ENCODE peak calls at places on chromosome 3, in seven cellular contexts. M is DND-41; C is CD8-positive, alpha-beta T cell; S is HepG2; V is body of pancreas; F is A549; D is aorta. G is an unnamed sample.

GRCh38 chr3:159923961-159924360 is 64.7 kb upstream of the IL12A start:
- ATAC-seq in F (no peak), M (no peak), V (no peak), C (no peak), S (no peak), D (no peak), G (no peak)

GRCh38 chr3:39133822-39134221 is 19.6 kb downstream of the CSRNP1 start:
- ATAC-seq in C (no peak), S (no peak), F (no peak), V (no peak), M (no peak), D (no peak), G (no peak)

GRCh38 chr3:62101488-62101887 is 271.9 kb downstream of the FEZF2 start:
- ATAC-seq in C (no peak), F (no peak), D (peak; percentile 60), S (no peak), M (no peak), V (no peak), G (peak; percentile 52)

GRCh38 chr3:78839710-78840109 is 928.1 kb downstream of the ROBO1 start:
- ATAC-seq in F (no peak), C (no peak), M (no peak), V (no peak), S (no peak), D (no peak), G (no peak)

GRCh38 chr3:69252631-69253030 is 130.2 kb upstream of the LMOD3 start:
- ATAC-seq in C (no peak), M (no peak), S (no peak), F (no peak), D (no peak), V (no peak), G (no peak)

GRCh38 chr3:2872884-2873283 is 237.3 kb downstream of the IL5RA start:
- ATAC-seq in M (no peak), F (no peak), S (no peak), C (no peak), D (peak; percentile 86), V (no peak), G (peak; percentile 86)

GRCh38 chr3:81492048-81492447 is 269.4 kb downstream of the GBE1 start:
- ATAC-seq in S (no peak), F (no peak), V (no peak), D (peak; percentile 74), C (no peak), M (no peak), G (peak; percentile 90)

GRCh38 chr3:134057006-134057832 is 27.5 kb upstream of the SLCO2A1 start:
- ATAC-seq in S (no peak), M (no peak), D (no peak), F (peak; percentile 24), C (no peak), V (peak; percentile 10), G (no peak)

GRCh38 chr3:18194431-18194830 is 230.7 kb downstream of the SATB1 start:
- ATAC-seq in S (no peak), C (no peak), D (no peak), M (no peak), F (no peak), V (no peak), G (no peak)

GRCh38 chr3:11120091-11120845 is 34.0 kb upstream of the HRH1 start:
- ATAC-seq in D (peak; percentile 70), C (no peak), M (peak; percentile 40), V (no peak), S (no peak), F (no peak), G (peak; percentile 34)

GRCh38 chr3:124814620-124815421 is 72.3 kb downstream of the ITGB5 start:
- ATAC-seq in M (no peak), C (no peak), S (peak; percentile 60), V (peak; percentile 72), F (no peak), D (no peak), G (no peak)

GRCh38 chr3:152313430-152313829 is 44.7 kb downstream of the MBNL1 start:
- ATAC-seq in C (no peak), V (no peak), F (no peak), D (no peak), M (no peak), S (no peak), G (no peak)

GRCh38 chr3:149007567-149008257 is 16.4 kb downstream of the GYG1 start:
- ATAC-seq in D (no peak), S (no peak), M (no peak), V (no peak), F (no peak), C (no peak), G (no peak)

GRCh38 chr3:123778991-123779622 is 105.0 kb downstream of the MYLK start:
- ATAC-seq in M (no peak), V (peak; percentile 68), F (no peak), S (no peak), D (peak; percentile 82), C (no peak), G (peak; percentile 86)

GRCh38 chr3:189714991-189715961 is 84.1 kb downstream of the TP63 start:
- ATAC-seq in C (no peak), D (no peak), F (no peak), M (no peak), V (no peak), S (no peak), G (no peak)

GRCh38 chr3:169227911-169228310 is 435.6 kb downstream of the MECOM start:
- ATAC-seq in V (no peak), S (no peak), M (peak; percentile 62), C (no peak), F (no peak), D (peak; percentile 51), G (no peak)

GRCh38 chr3:113607219-113607596 is 74.9 kb downstream of the SIDT1 start:
- ATAC-seq in C (no peak), D (no peak), F (no peak), M (peak; percentile 21), V (no peak), S (peak; percentile 47), G (no peak)

GRCh38 chr3:120102674-120103073 is 8.4 kb upstream of the GSK3B start:
- ATAC-seq in M (no peak), D (no peak), V (peak; percentile 95), F (no peak), S (no peak), C (no peak), G (no peak)

GRCh38 chr3:148682997-148683396 is 14.7 kb upstream of the AGTR1 start:
- ATAC-seq in C (no peak), F (no peak), M (no peak), V (peak; percentile 60), S (no peak), D (no peak), G (no peak)

GRCh38 chr3:155604967-155605366 is 139.9 kb downstream of the PLCH1 start:
- ATAC-seq in F (no peak), M (no peak), D (no peak), V (no peak), S (no peak), C (no peak), G (no peak)

GRCh38 chr3:14410501-14411165 is 8.2 kb downstream of the SLC6A6 start:
- ATAC-seq in V (no peak), S (no peak), M (peak; percentile 31), C (no peak), D (peak; percentile 57), F (peak; percentile 82), G (peak; percentile 67)

GRCh38 chr3:172142074-172143059 is 103.0 kb downstream of the FNDC3B start:
- ATAC-seq in D (no peak), F (peak; percentile 41), C (no peak), V (no peak), M (no peak), S (no peak), G (no peak)

GRCh38 chr3:65597225-65597951 is 441.3 kb downstream of the MAGI1 start:
- ATAC-seq in V (peak; percentile 88), D (peak; percentile 52), M (no peak), S (no peak), C (no peak), F (no peak), G (no peak)

DNA sequence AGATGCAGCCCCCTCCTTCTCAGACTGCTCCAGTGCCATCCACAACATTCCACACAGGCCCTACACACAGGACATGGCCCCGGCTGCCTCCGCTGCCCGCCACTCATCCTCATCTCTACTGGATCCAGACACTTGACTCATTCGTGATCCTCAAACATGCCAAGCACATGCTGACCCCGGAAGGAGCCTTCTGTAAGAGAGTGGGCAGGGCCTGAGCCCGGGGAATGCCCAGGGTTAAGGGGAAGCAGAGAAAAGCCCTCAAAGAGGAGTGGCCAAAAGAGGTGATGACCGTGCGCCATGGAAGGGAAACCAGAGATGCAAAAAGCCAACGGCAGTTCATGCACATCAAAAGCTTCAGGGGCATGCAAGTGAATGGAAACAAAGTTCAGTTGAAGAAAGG is 46.1 kb downstream of the RFTN1 start:
- ATAC-seq in D (no peak), M (no peak), S (no peak), V (no peak), C (peak; percentile 66), F (no peak), G (no peak)
- H3K4me1 ChIP-seq in D (peaks cover 13% of the 10 kb centered on the region), M (no peaks in the 10 kb centered on the region), S (no peaks in the 10 kb centered on the region), V (no peaks in the 10 kb centered on the region), C (peaks cover 42% of the 10 kb centered on the region), F (no peaks in the 10 kb centered on the region), G (peaks cover 9% of the 10 kb centered on the region)

GRCh38 chr3:73433681-73434080 is 191.1 kb downstream of the PDZRN3 start:
- ATAC-seq in S (no peak), D (no peak), V (no peak), M (no peak), F (no peak), C (no peak), G (no peak)
- H3K4me1 ChIP-seq in S (no peaks in the 10 kb centered on the region), D (peaks cover 2% of the 10 kb centered on the region), V (peaks cover 4% of the 10 kb centered on the region), M (no peaks in the 10 kb centered on the region), F (no peaks in the 10 kb centered on the region), C (no peaks in the 10 kb centered on the region), G (peaks cover 89% of the 10 kb centered on the region)

DNA sequence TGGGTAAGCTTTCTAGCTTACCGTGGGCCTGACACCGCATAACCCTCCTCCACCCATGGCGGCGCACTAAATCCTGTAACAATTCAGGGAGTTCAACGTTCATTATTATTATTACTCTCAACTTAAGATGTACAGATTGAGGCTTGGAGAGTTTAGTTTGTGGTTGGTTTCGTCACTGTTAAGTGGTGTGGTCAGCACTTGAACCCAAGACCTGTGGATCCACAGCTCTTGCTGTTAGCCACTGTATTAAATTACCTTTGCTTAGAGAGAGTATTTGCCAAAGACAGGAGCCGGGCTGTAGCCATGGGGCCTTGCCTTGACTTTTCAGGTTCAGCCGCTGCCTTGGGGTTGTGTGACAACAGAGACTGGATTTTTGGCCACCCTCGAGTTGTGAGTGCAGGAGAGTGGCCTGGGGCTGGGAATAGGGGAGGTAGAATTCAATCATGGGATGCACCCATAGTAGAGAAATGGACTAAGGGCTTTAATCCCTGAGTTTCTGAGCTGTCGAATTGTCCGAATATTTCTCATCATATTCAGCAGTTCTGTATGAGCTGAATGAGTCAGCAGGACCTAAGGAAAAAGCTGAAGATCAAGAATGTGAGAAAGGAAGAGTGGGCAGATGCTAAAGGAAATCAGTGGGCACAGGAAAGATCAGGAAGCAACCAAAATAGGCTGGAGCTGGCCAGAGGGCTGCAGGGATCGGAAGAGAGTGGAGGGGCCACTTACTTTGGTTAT is 44.6 kb upstream of the SACM1L start:
- ATAC-seq in V (no peak), C (no peak), D (peak; percentile 20), M (no peak), S (no peak), F (peak; percentile 57), G (no peak)
- H3K4me1 ChIP-seq in V (peaks cover 37% of the 10 kb centered on the region), C (no peaks in the 10 kb centered on the region), D (no peaks in the 10 kb centered on the region), M (no peaks in the 10 kb centered on the region), S (peaks cover 88% of the 10 kb centered on the region), F (peaks cover 83% of the 10 kb centered on the region), G (peaks cover 63% of the 10 kb centered on the region)

DNA sequence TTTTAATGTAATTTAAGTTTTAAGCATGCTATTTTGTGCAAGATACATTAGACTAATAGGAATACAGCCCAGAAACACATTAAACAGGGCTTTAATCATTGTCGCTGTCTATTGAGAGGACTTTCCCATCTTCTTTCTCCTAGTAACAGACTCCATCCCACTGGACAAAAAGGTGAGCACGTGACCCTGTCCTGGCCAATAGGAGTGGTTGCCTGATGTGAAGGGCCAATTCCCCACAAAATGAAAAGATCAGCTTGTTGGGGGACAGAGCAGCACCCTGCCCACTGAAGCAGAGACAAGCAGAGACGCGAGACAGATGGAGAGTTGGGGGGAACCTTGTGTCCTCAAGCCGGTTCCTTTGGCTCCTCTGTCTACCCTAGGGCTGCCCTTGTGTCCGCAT is 21.2 kb downstream of the CRYGS start:
- ATAC-seq in M (no peak), S (no peak), C (no peak), F (no peak), D (no peak), V (no peak), G (no peak)
- H3K4me1 ChIP-seq in M (peaks cover 9% of the 10 kb centered on the region), S (peaks cover 58% of the 10 kb centered on the region), C (peaks cover 22% of the 10 kb centered on the region), F (no peaks in the 10 kb centered on the region), D (no peaks in the 10 kb centered on the region), V (no peaks in the 10 kb centered on the region), G (no peaks in the 10 kb centered on the region)